ENCODE peak calls at places on chromosome 3, in six cellular contexts. N, Z, V, X, W and U are unnamed samples.

GRCh38 chr3:126835472-126836219 is 131.6 kb downstream of the CHCHD6 start:
- DNase-seq in Z (no peak), N (no peak), V (no peak), W (no peak), X (peak), U (no peak)

GRCh38 chr3:49616491-49616941 is 57.6 kb upstream of the APEH start:
- DNase-seq in W (peak), X (no peak), N (peak), V (no peak), Z (no peak), U (no peak)

GRCh38 chr3:184042617-184043016 is 10.2 kb upstream of the HTR3C start:
- DNase-seq in X (no peak), W (no peak), V (no peak), N (no peak), Z (no peak), U (no peak)

GRCh38 chr3:41118461-41119385 is 80.6 kb upstream of the CTNNB1 start:
- DNase-seq in W (no peak), Z (no peak), X (no peak), V (no peak), N (no peak), U (no peak)

GRCh38 chr3:64694127-64694526 is 6.3 kb upstream of the ADAMTS9 start:
- DNase-seq in V (no peak), W (no peak), N (no peak), Z (no peak), X (no peak), U (no peak)

GRCh38 chr3:65439641-65440040 is 599.1 kb downstream of the MAGI1 start:
- DNase-seq in Z (peak), V (no peak), N (peak), X (peak), W (peak), U (peak)

GRCh38 chr3:120642368-120642948 is 39.6 kb downstream of the HGD start:
- DNase-seq in V (no peak), N (no peak), W (no peak), Z (no peak), X (peak), U (no peak)

GRCh38 chr3:50299929-50300680 is 900 bp upstream of the HYAL3 start:
- DNase-seq in W (no peak), X (peak), N (no peak), Z (no peak), V (no peak), U (no peak)

GRCh38 chr3:52822363-52822762 is 8.1 kb downstream of the ITIH4 start:
- DNase-seq in X (no peak), V (no peak), Z (no peak), W (no peak), N (no peak), U (no peak)

GRCh38 chr3:17195192-17195611 is 310.4 kb downstream of the PLCL2 start:
- DNase-seq in N (no peak), X (no peak), W (no peak), Z (no peak), V (peak), U (no peak)

GRCh38 chr3:114878119-114878839 is 268.8 kb downstream of the ZBTB20 start:
- DNase-seq in Z (no peak), N (no peak), X (no peak), V (no peak), W (no peak), U (peak)

GRCh38 chr3:110738531-110738930 is 333.1 kb upstream of the NECTIN3 start:
- DNase-seq in W (no peak), V (no peak), Z (no peak), X (no peak), N (no peak), U (no peak)

GRCh38 chr3:123792473-123793201 is 91.5 kb downstream of the MYLK start:
- DNase-seq in N (no peak), V (no peak), Z (no peak), X (no peak), W (peak), U (no peak)

GRCh38 chr3:18045296-18045880 is 303.0 kb upstream of the TBC1D5 start:
- DNase-seq in V (no peak), W (no peak), X (no peak), N (no peak), Z (no peak), U (no peak)

GRCh38 chr3:196813903-196814302 is 53.8 kb upstream of the SENP5 start:
- DNase-seq in N (no peak), W (no peak), Z (no peak), X (peak), V (no peak), U (no peak)

GRCh38 chr3:18680759-18681158 is 255.6 kb upstream of the SATB1 start:
- DNase-seq in W (no peak), V (no peak), N (no peak), X (no peak), Z (no peak), U (no peak)

GRCh38 chr3:41339758-41340157 is 140.5 kb downstream of the CTNNB1 start:
- DNase-seq in Z (no peak), X (no peak), W (no peak), V (no peak), N (no peak), U (no peak)

GRCh38 chr3:58835075-58835474 is 168.5 kb upstream of the FAM3D start:
- DNase-seq in X (no peak), W (no peak), V (no peak), N (no peak), Z (no peak), U (no peak)

GRCh38 chr3:4350789-4351163 is 47.6 kb downstream of the SETMAR start:
- DNase-seq in W (no peak), Z (peak), X (peak), V (peak), N (no peak), U (peak)

GRCh38 chr3:126510323-126510910 is 7.2 kb downstream of the UROC1 start:
- DNase-seq in W (no peak), V (no peak), X (no peak), Z (no peak), N (no peak), U (no peak)

GRCh38 chr3:78221796-78222195 is 1181.9 kb downstream of the ROBO2 start:
- DNase-seq in X (no peak), Z (no peak), V (no peak), N (no peak), W (no peak), U (no peak)

GRCh38 chr3:68007621-68008226 is 353.3 kb upstream of the SUCLG2 start:
- DNase-seq in Z (no peak), V (no peak), X (no peak), N (peak), W (peak), U (no peak)

GRCh38 chr3:86867990-86868389 is 123.0 kb downstream of the VGLL3 start:
- DNase-seq in V (no peak), X (no peak), Z (no peak), W (no peak), N (no peak), U (no peak)

GRCh38 chr3:82329300-82329699 is 567.9 kb upstream of the GBE1 start:
- DNase-seq in W (no peak), Z (no peak), N (no peak), V (no peak), X (no peak), U (no peak)

GRCh38 chr3:62669161-62669560 is 206.1 kb downstream of the CADPS start:
- DNase-seq in X (no peak), Z (no peak), N (no peak), V (no peak), W (no peak), U (no peak)

GRCh38 chr3:156390846-156391245 is 164.1 kb downstream of the SSR3 start:
- DNase-seq in V (no peak), N (no peak), W (no peak), Z (no peak), X (no peak), U (no peak)

GRCh38 chr3:63613561-63613960 is 38.9 kb upstream of the SNTN start:
- DNase-seq in Z (no peak), X (no peak), W (no peak), N (no peak), V (no peak), U (no peak)

GRCh38 chr3:66539466-66539989 is 38.7 kb upstream of the LRIG1 start:
- DNase-seq in X (no peak), N (no peak), W (no peak), Z (no peak), V (no peak), U (no peak)

GRCh38 chr3:66542153-66542552 is 41.3 kb upstream of the LRIG1 start:
- DNase-seq in Z (no peak), X (no peak), W (no peak), N (no peak), V (no peak), U (no peak)

DNA sequence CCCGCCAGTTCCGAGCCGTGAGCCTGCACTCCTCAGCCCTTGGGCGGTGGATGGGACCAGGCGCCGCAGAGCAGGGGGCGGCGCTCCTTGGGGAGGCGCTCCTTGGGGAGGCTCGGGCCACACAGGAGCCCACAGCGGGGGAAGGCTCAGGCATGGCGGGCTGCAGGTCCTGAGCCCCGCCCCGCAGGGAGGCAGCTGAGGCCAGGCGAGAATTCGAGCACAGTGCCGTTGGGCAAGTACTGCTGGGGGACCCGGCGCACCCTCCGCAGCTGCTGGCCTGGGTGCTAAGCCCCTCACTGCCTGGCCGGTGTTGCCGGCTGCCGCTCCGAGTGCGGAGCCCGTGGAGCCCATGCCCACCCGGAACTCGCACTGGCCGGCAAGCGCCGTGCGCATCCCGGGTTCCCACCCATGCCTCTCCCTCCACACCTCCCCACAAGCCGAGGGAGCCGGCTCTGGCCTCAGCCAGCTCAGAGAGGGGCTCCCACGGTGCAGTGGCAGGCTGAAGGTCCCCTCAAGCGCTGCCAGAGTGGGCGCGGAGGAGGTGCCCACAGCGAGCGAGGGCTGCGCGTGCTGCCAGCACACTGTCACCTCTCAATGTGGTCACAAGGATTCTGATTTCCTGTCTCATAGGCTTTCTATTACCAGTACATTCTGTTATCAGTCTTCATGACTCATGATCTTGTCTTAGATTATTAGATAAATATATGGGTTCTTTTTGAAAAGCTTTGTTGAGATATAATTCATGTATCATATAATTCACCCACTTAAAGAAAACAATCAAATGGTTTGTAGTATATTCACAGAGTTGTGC is 44.0 kb upstream of the LRIG1 start:
- DNase-seq in Z (no peak), N (no peak), X (no peak), V (no peak), W (no peak), U (no peak)
- TF ChIP-seq ATF3 in Z (no peak), N (no peak), X (no peak), V (no peak), W (no peak), U (no peak)

GRCh38 chr3:100496711-100497261 is 4.4 kb downstream of the TMEM45A start:
- DNase-seq in W (no peak), N (no peak), V (peak), Z (peak), X (no peak), U (no peak)
- TF ChIP-seq MAX in W (no peak), N (no peak), V (no peak), Z (no peak), X (no peak), U (no peak)

DNA sequence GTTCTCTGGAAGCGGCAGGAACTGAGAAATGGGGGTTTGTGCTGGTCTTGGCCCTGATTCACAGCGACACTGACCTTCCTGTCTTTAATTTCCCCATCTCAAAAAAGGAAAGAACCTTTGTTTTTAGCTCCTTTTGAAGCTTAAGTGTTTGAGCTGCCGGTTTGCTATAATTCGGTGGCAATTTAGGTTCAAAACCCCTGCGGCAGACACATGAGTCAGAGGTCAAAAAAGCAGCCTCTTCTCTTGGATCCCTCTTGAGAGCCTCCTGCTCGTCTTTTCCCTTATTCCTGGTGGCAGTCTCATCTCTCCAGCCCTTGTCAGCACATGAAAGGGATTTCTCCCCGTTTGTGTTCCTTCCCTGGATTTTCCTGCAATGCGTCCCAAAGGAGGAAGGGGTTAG is 64.5 kb downstream of the GRIP2 start:
- DNase-seq in V (no peak), Z (no peak), X (no peak), N (no peak), W (no peak), U (no peak)
- TF ChIP-seq ATF3 in V (no peak), Z (no peak), X (no peak), N (no peak), W (no peak), U (no peak)

GRCh38 chr3:11211531-11212300 is 57.4 kb downstream of the HRH1 start:
- DNase-seq in W (no peak), X (no peak), Z (no peak), V (no peak), N (no peak), U (no peak)
- TF ChIP-seq MAX in W (no peak), X (no peak), Z (no peak), V (no peak), N (no peak), U (no peak)

GRCh38 chr3:128412180-128413002 is 54.3 kb downstream of the DNAJB8 start:
- DNase-seq in N (no peak), W (no peak), V (no peak), Z (no peak), X (no peak), U (no peak)
- TF ChIP-seq ATF3 in N (no peak), W (no peak), V (no peak), Z (no peak), X (peak), U (no peak)

GRCh38 chr3:155154255-155154654 is 74.1 kb downstream of the MME start:
- DNase-seq in N (no peak), V (no peak), Z (no peak), W (no peak), X (no peak), U (no peak)
- TF ChIP-seq MAX in N (no peak), V (no peak), Z (no peak), W (no peak), X (no peak), U (no peak)